ENCODE peak calls at places on chromosomes 3 and 15, in four cellular contexts. Z, C, N and D are unnamed samples.

GRCh38 chr15:67296684-67297083 is 42.1 kb downstream of the IQCH start:
- DNase-seq in Z (no peak), C (no peak), N (no peak), D (no peak)

GRCh38 chr3:29686889-29687592 is 406.2 kb downstream of the RBMS3 start:
- DNase-seq in Z (no peak), C (no peak), N (no peak), D (no peak)

GRCh38 chr3:42148982-42149432 is 57.9 kb downstream of the TRAK1 start:
- DNase-seq in Z (peak; percentile 97), C (no peak), N (peak; percentile 69), D (peak; percentile 79)

GRCh38 chr3:53044371-53045106 is 1.3 kb downstream of the SFMBT1 start:
- DNase-seq in Z (no peak), C (peak; percentile 45), N (peak; percentile 27), D (no peak)

GRCh38 chr3:178787960-178788359 is 251.7 kb downstream of the KCNMB2 start:
- DNase-seq in Z (no peak), C (no peak), N (no peak), D (no peak)

GRCh38 chr3:52402706-52403270 is 42.1 kb downstream of the SEMA3G start:
- DNase-seq in Z (no peak), C (no peak), N (no peak), D (no peak)

GRCh38 chr3:123028233-123028828 is 768 bp upstream of the SEMA5B start:
- DNase-seq in Z (peak; percentile 73), C (no peak), N (peak; percentile 59), D (no peak)

GRCh38 chr3:186496635-186497034 is 47.5 kb downstream of the CRYGS start:
- DNase-seq in Z (no peak), C (no peak), N (no peak), D (no peak)

GRCh38 chr3:141913150-141913811 is 36.8 kb downstream of the ATP1B3 start:
- DNase-seq in Z (peak; percentile 56), C (no peak), N (peak; percentile 63), D (peak; percentile 15)

GRCh38 chr3:172987268-172987667 is 153.8 kb downstream of the SPATA16 start:
- DNase-seq in Z (peak; percentile 39), C (no peak), N (peak; percentile 12), D (no peak)

GRCh38 chr15:71713191-71713798 is 97.1 kb upstream of the NR2E3 start:
- DNase-seq in Z (peak; percentile 19), C (no peak), N (no peak), D (no peak)

GRCh38 chr15:43939070-43939469 is 112.3 kb downstream of the WDR76 start:
- DNase-seq in Z (peak; percentile 51), C (no peak), N (peak; percentile 35), D (no peak)

GRCh38 chr3:48187579-48188265 is 495 bp downstream of the CDC25A start:
- DNase-seq in Z (peak; percentile 63), C (no peak), N (no peak), D (no peak)

GRCh38 chr3:37546876-37547275 is 314.8 kb upstream of the CTDSPL start:
- DNase-seq in Z (peak; percentile 76), C (no peak), N (peak; percentile 50), D (no peak)

GRCh38 chr3:50268703-50269451 is at the start of gene SEMA3B:
- DNase-seq in Z (peak; percentile 57), C (no peak), N (peak; percentile 74), D (no peak)

GRCh38 chr3:107285197-107285596 is 92.0 kb upstream of the CCDC54 start:
- DNase-seq in Z (peak; percentile 66), C (no peak), N (peak; percentile 77), D (peak; percentile 85)

GRCh38 chr15:76337047-76337738 is 620 bp downstream of the ISL2 start:
- DNase-seq in Z (no peak), C (no peak), N (no peak), D (no peak)

GRCh38 chr3:187276397-187277128 is 15.0 kb downstream of the MASP1 start:
- DNase-seq in Z (no peak), C (no peak), N (no peak), D (no peak)

GRCh38 chr3:23157331-23157730 is 45.8 kb upstream of the UBE2E2 start:
- DNase-seq in Z (no peak), C (no peak), N (no peak), D (no peak)

GRCh38 chr3:42402394-42403100 is 7.9 kb downstream of the LYZL4 start:
- DNase-seq in Z (no peak), C (no peak), N (no peak), D (no peak)

GRCh38 chr3:166362698-166363097 is 525.5 kb upstream of the BCHE start:
- DNase-seq in Z (no peak), C (no peak), N (peak; percentile 49), D (no peak)

GRCh38 chr3:197196192-197196591 is 102.2 kb downstream of the DLG1 start:
- DNase-seq in Z (no peak), C (no peak), N (no peak), D (no peak)

GRCh38 chr3:49131040-49131439 is 1.8 kb downstream of the LAMB2 start:
- DNase-seq in Z (no peak), C (no peak), N (no peak), D (no peak)

GRCh38 chr3:151112731-151113130 is 27.3 kb downstream of the MED12L start:
- DNase-seq in Z (no peak), C (no peak), N (no peak), D (no peak)

GRCh38 chr3:183826448-183826847 is 1.1 kb upstream of the MAP6D1 start:
- DNase-seq in Z (no peak), C (no peak), N (peak; percentile 48), D (no peak)

GRCh38 chr3:106022913-106023312 is 154.1 kb upstream of the CBLB start:
- DNase-seq in Z (no peak), C (no peak), N (peak; percentile 94), D (no peak)

GRCh38 chr3:156787926-156788663 is 38.1 kb upstream of the LEKR1 start:
- DNase-seq in Z (no peak), C (no peak), N (peak; percentile 98), D (no peak)

GRCh38 chr3:137582484-137582883 is 181.6 kb upstream of the SOX14 start:
- DNase-seq in Z (peak; percentile 63), C (no peak), N (no peak), D (peak; percentile 65)

GRCh38 chr3:13532085-13532484 is 16.8 kb upstream of the FBLN2 start:
- DNase-seq in Z (no peak), C (no peak), N (no peak), D (no peak)

GRCh38 chr15:60004019-60004845 is at the start of gene FOXB1:
- DNase-seq in Z (peak; percentile 84), C (no peak), N (no peak), D (no peak)

GRCh38 chr3:123610331-123610730 is 25.5 kb upstream of the HACD2 start:
- DNase-seq in Z (no peak), C (no peak), N (no peak), D (no peak)

GRCh38 chr3:127779747-127780146 is 42.6 kb downstream of the MGLL start:
- DNase-seq in Z (no peak), C (no peak), N (peak; percentile 81), D (no peak)

GRCh38 chr15:100781061-100781960 is 98.3 kb upstream of the ALDH1A3 start:
- DNase-seq in Z (no peak), C (no peak), N (no peak), D (no peak)

GRCh38 chr3:195224980-195225580 is 45.9 kb downstream of the XXYLT1 start:
- DNase-seq in Z (no peak), C (no peak), N (no peak), D (no peak)

GRCh38 chr3:64157150-64158035 is 67.9 kb downstream of the PRICKLE2 start:
- DNase-seq in Z (peak; percentile 26), C (no peak), N (peak; percentile 49), D (no peak)

GRCh38 chr15:56339594-56339993 is 25.6 kb upstream of the TEX9 start:
- DNase-seq in Z (no peak), C (no peak), N (peak; percentile 48), D (no peak)

GRCh38 chr3:107272471-107272870 is 104.8 kb upstream of the CCDC54 start:
- DNase-seq in Z (no peak), C (no peak), N (peak; percentile 52), D (no peak)